ENCODE peak calls at places on chromosomes 4 and X, in seven cellular contexts. N is upper lobe of right lung, R is heart left ventricle, F is fibroblast of mammary gland, S is GM13976, P is glutamatergic neuron, Q is BJ. Z is an unnamed sample.

GRCh38 chr4:148203056-148203898 is 238.9 kb downstream of the NR3C2 start:
- DNase-seq in N (no peak), R (peak; percentile 49), F (no peak), S (no peak), P (no peak), Q (no peak), Z (no peak)

GRCh38 chr4:24644983-24645764 is 60.8 kb upstream of the DHX15 start:
- DNase-seq in N (no peak), R (no peak), F (peak; percentile 3), S (no peak), P (no peak), Q (no peak), Z (no peak)

GRCh38 chr4:3421470-3421869 is 20.3 kb upstream of the HGFAC start:
- DNase-seq in N (peak; percentile 52), R (no peak), F (no peak), S (no peak), P (peak; percentile 25), Q (no peak), Z (no peak)

GRCh38 chrX:136194546-136194945 is 47.2 kb downstream of the FHL1 start:
- DNase-seq in N (no peak), R (no peak), F (no peak), S (no peak), P (no peak), Q (no peak), Z (no peak)

GRCh38 chr4:183499797-183500196 is 5.1 kb upstream of the ING2 start:
- DNase-seq in N (no peak), R (no peak), F (no peak), S (no peak), P (no peak), Q (no peak), Z (no peak)

GRCh38 chrX:15856580-15856979 is 2.0 kb upstream of the AP1S2 start:
- DNase-seq in N (no peak), R (no peak), F (no peak), S (no peak), P (no peak), Q (no peak), Z (no peak)

GRCh38 chrX:23699636-23700194 is 32.4 kb downstream of the PRDX4 start:
- DNase-seq in N (no peak), R (peak; percentile 7), F (peak; percentile 68), S (peak; percentile 46), P (no peak), Q (no peak), Z (peak; percentile 32)

GRCh38 chrX:101229155-101229554 is 9.6 kb downstream of the DRP2 start:
- DNase-seq in N (no peak), R (no peak), F (peak; percentile 78), S (no peak), P (no peak), Q (no peak), Z (no peak)

GRCh38 chr4:117156806-117157205 is 71.4 kb upstream of the TRAM1L1 start:
- DNase-seq in N (no peak), R (no peak), F (no peak), S (no peak), P (no peak), Q (no peak), Z (no peak)

GRCh38 chr4:79913581-79913980 is 159.4 kb downstream of the ANTXR2 start:
- DNase-seq in N (no peak), R (no peak), F (peak; percentile 59), S (no peak), P (no peak), Q (no peak), Z (no peak)

GRCh38 chrX:121216979-121217378 is 169.6 kb downstream of the GLUD2 start:
- DNase-seq in N (no peak), R (no peak), F (no peak), S (no peak), P (no peak), Q (no peak), Z (no peak)

GRCh38 chrX:74613350-74614192 is 853 bp downstream of the RLIM start:
- DNase-seq in N (no peak), R (no peak), F (peak; percentile 45), S (no peak), P (peak; percentile 27), Q (no peak), Z (no peak)

GRCh38 chr4:97349468-97350186 is 793.6 kb downstream of the STPG2 start:
- DNase-seq in N (no peak), R (no peak), F (no peak), S (no peak), P (no peak), Q (no peak), Z (no peak)

GRCh38 chr4:71487324-71487677 is 148.5 kb downstream of the SLC4A4 start:
- DNase-seq in N (no peak), R (peak; percentile 6), F (no peak), S (no peak), P (no peak), Q (no peak), Z (no peak)

GRCh38 chr4:60617731-60618130 is 582.4 kb upstream of the ADGRL3 start:
- DNase-seq in N (no peak), R (no peak), F (no peak), S (no peak), P (no peak), Q (no peak), Z (no peak)

GRCh38 chrX:86504297-86504696 is 356.0 kb downstream of the DACH2 start:
- DNase-seq in N (no peak), R (no peak), F (no peak), S (no peak), P (no peak), Q (no peak), Z (no peak)

GRCh38 chr4:138242830-138243149 is 641 bp upstream of the SLC7A11 start:
- DNase-seq in N (no peak), R (no peak), F (peak; percentile 38), S (no peak), P (no peak), Q (no peak), Z (no peak)

GRCh38 chr4:147580396-147580795 is 36.8 kb upstream of the TMEM184C start:
- DNase-seq in N (no peak), R (no peak), F (peak; percentile 63), S (no peak), P (no peak), Q (no peak), Z (no peak)

GRCh38 chr4:25814323-25814722 is 48.5 kb downstream of the SEL1L3 start:
- DNase-seq in N (peak; percentile 74), R (peak; percentile 46), F (peak; percentile 81), S (no peak), P (no peak), Q (no peak), Z (no peak)

GRCh38 chr4:15375707-15376106 is 52.1 kb upstream of the C1QTNF7 start:
- DNase-seq in N (no peak), R (no peak), F (no peak), S (no peak), P (no peak), Q (no peak), Z (no peak)

DNA sequence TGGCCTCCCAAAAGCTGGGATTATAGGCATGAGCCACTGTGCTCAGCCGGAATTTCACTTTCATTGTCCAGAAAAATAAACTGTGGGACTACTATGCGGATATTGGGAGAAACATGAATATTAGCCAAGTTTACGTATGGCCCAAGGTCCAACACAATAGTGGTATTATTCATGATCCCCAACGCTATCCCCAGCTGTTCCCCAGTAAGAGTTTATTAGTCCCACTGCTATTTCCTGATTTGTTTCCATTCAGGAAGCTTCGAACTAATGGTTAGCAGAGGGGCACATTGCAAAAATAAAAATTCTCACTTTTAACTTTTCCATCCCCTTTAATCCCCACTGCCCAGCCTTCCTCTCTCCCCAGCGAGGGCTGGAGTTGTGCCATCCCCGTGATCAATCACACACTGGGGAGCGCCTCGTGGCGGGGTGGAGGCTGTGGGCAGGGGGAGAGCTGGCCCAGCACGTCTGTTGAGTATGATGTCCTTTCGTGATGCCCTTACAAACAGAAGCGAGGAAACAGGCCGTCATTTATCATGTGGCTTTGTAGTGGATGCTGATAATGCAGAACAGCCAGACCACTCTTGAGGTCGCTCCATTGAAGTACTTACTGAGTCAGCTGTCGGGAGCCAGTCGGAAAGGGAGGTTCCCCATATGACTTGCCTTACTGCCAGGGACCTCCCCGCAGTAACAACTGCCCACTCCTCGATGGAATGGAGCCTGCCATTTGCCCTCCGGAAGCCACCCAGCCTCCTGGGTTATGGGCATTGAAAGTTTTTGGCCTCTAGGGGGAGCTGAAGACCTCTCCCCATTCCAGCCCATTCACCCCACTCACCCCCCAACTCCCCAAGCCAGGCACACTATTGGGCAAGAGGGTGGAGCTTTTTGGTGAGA is 117.0 kb downstream of the KDR start:
- DNase-seq in N (peak; percentile 62), R (no peak), F (peak; percentile 16), S (peak; percentile 30), P (no peak), Q (no peak), Z (no peak)
- TF ChIP-seq CTCF in N (peak; percentile 36), R (peak; percentile 44), F (peak; percentile 49), S (peak; percentile 34), P (peak; percentile 16), Q (peak; percentile 36), Z (no peak)

GRCh38 chrX:19515615-19516105 is 352 bp upstream of the MAP3K15 start:
- DNase-seq in N (no peak), R (no peak), F (no peak), S (no peak), P (no peak), Q (no peak), Z (no peak)
- TF ChIP-seq CTCF in N (peak; percentile 38), R (peak; percentile 40), F (no peak), S (no peak), P (peak; percentile 5), Q (no peak), Z (no peak)

GRCh38 chr4:103634236-103634635 is 85.5 kb downstream of the TACR3 start:
- DNase-seq in N (no peak), R (no peak), F (peak; percentile 2), S (no peak), P (no peak), Q (no peak), Z (no peak)
- TF ChIP-seq CTCF in N (no peak), R (no peak), F (no peak), S (no peak), P (no peak), Q (no peak), Z (no peak)

GRCh38 chrX:152915541-152916241 is 17.8 kb downstream of the ZNF185 start:
- DNase-seq in N (no peak), R (no peak), F (peak; percentile 63), S (peak; percentile 81), P (peak; percentile 60), Q (no peak), Z (no peak)

GRCh38 chrX:152912121-152912520 is 14.3 kb downstream of the ZNF185 start:
- DNase-seq in N (no peak), R (no peak), F (no peak), S (no peak), P (no peak), Q (no peak), Z (no peak)

GRCh38 chrX:152913354-152913753 is 15.5 kb downstream of the ZNF185 start:
- DNase-seq in N (no peak), R (no peak), F (no peak), S (no peak), P (no peak), Q (no peak), Z (no peak)

GRCh38 chrX:152913915-152914314 is 16.0 kb downstream of the ZNF185 start:
- DNase-seq in N (no peak), R (no peak), F (no peak), S (no peak), P (peak; percentile 47), Q (no peak), Z (no peak)

DNA sequence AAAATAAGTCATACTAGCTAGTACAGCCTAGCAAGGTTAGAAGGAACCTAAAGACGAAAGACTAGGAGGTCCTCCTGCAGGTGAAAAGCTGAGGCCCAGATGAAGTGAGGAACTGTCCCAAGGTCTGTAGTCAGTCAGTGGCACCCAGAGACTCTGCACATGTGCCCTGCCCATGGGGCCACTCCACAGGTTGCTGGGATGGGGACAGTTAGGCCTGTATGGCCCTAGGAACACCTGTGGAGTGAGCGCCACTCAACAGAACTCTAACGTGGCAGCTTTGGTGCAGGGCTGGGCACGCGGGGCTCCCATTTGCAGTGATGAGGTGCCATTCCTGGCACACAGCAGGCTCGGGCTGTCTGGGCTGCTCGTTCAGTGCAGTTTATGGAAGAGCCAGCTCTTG is 14.8 kb downstream of the ZNF185 start:
- DNase-seq in N (no peak), R (no peak), F (no peak), S (no peak), P (no peak), Q (no peak), Z (no peak)
- TF ChIP-seq CTCF in N (no peak), R (no peak), F (no peak), S (no peak), P (no peak), Q (no peak), Z (no peak)